ENCODE peak calls at places on chromosomes 6 and 20, in six cellular contexts. L is endothelial cell, W is nephron progenitor cell, O is progenitor cell of endocrine pancreas, Y is fibroblast of lung, A is uterus. F is an unnamed sample.

GRCh38 chr6:16912756-16913155 is 151.5 kb upstream of the ATXN1 start:
- DNase-seq in L (no peak), A (no peak), Y (no peak), O (no peak), W (no peak), F (no peak)

GRCh38 chr6:114024746-114025145 is 53.8 kb upstream of the HDAC2 start:
- DNase-seq in L (no peak), O (no peak), W (no peak), A (no peak), Y (peak), F (no peak)

GRCh38 chr20:45890077-45890996 is 671 bp downstream of the NEURL2 start:
- DNase-seq in A (peak), W (peak), O (peak), L (peak), Y (peak), F (no peak)

GRCh38 chr6:37137881-37138568 is 31.9 kb upstream of the PIM1 start:
- DNase-seq in L (peak), A (no peak), O (peak), W (peak), Y (peak), F (no peak)

GRCh38 chr6:110621061-110621460 is 144.6 kb upstream of the SLC22A16 start:
- DNase-seq in O (no peak), Y (no peak), L (no peak), A (no peak), W (no peak), F (no peak)

GRCh38 chr6:170063851-170064617 is 226.8 kb downstream of the DLL1 start:
- DNase-seq in Y (no peak), L (no peak), O (no peak), A (no peak), W (peak), F (no peak)

GRCh38 chr6:106339334-106340029 is 13.9 kb upstream of the ATG5 start:
- DNase-seq in Y (peak), L (peak), A (peak), W (peak), O (peak), F (peak)

GRCh38 chr20:1327827-1328679 is 886 bp downstream of the SDCBP2 start:
- DNase-seq in L (no peak), Y (no peak), A (peak), O (no peak), W (no peak), F (no peak)

GRCh38 chr6:36793913-36794703 is 45.1 kb downstream of the CPNE5 start:
- DNase-seq in A (peak), Y (no peak), W (peak), O (no peak), L (no peak), F (no peak)

GRCh38 chr6:154682633-154683125 is 50.5 kb upstream of the SCAF8 start:
- DNase-seq in O (no peak), L (no peak), Y (no peak), W (no peak), A (no peak), F (no peak)

GRCh38 chr20:44360221-44360620 is 4.7 kb downstream of the HNF4A start:
- DNase-seq in O (no peak), A (no peak), L (no peak), W (no peak), Y (no peak), F (no peak)

GRCh38 chr6:52552278-52552643 is 24.6 kb downstream of the TRAM2 start:
- DNase-seq in O (no peak), Y (no peak), W (no peak), L (no peak), A (no peak), F (no peak)

GRCh38 chr6:73704798-73705197 is 8.8 kb downstream of the CD109 start:
- DNase-seq in A (no peak), L (no peak), O (no peak), W (no peak), Y (no peak), F (no peak)

GRCh38 chr6:26075063-26075717 is 12.0 kb upstream of the HFE start:
- DNase-seq in W (no peak), O (no peak), A (no peak), Y (no peak), L (no peak), F (no peak)
- TF ChIP-seq CTCF in W (no peak), O (no peak), A (no peak), Y (no peak), L (no peak), F (no peak)

DNA sequence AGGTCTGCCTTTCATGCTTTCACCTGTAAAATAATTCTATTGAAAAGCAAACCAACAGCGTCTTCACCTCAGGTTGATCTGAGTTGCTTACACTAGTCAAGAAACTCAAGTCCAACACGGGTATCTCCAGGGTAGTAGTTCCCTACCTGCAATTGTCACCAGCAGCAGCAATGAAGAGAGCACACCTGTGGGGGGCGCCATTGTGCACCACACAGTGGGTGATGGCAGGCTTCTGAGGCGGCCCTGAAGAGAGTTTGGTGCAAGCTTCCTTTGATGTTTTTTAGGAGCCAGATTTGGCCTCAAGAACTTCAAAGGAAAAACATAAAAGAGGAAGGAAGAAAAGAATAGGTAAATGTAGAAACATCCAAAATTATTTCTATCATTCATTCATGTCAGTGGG is 45.1 kb downstream of the KIAA0319 start:
- DNase-seq in O (no peak), W (no peak), Y (no peak), L (no peak), A (no peak), F (no peak)
- TF ChIP-seq CTCF in O (no peak), W (no peak), Y (no peak), L (no peak), A (no peak), F (peak)

DNA sequence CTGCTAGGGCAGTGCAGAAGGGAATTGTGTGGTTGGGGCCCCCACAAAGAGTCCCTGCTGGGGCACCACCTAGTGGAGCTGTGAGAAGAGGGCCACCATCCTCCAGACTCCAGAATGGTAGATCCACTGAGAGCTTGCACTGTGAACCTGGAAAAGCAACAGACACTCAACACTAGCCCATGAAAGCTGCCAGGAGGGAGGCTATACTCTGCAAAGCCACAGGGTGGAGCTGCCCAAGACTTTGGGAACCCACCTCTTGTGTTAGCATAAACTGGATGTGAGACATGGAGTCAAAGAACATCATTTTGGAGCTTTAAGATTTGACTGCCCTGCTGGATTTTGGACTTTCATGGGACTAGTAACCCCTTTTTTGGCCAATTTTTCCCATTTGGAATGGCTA is 328.4 kb upstream of the KHDRBS2 start:
- DNase-seq in A (no peak), W (no peak), O (no peak), L (no peak), Y (no peak), F (no peak)
- TF ChIP-seq CTCF in A (no peak), W (no peak), O (no peak), L (no peak), Y (no peak), F (no peak)

DNA sequence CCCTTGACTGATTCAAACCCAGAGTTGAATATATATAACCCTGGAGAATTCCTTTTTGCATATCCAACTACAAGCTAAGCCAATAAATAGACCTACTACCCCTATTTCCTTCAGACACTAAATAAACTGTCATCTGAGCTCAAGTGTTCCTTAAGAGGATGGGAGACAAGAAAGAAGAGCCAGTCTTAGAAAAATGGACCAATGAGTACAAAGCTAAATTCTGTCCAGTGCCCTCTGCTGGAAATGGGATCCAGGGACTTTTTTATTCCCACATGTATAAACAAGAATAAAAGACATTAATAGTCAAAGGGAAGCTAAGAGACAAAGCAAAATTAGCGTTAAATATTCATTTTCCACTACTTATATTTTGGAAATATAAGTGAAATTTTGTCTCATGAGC is 4.8 kb downstream of the PPP1R10 start:
- DNase-seq in Y (peak), A (no peak), O (no peak), W (no peak), L (no peak), F (no peak)
- TF ChIP-seq CTCF in Y (peak), A (no peak), O (peak), W (no peak), L (peak), F (no peak)

GRCh38 chr20:58892126-58892931 is 39.8 kb downstream of the GNAS start:
- DNase-seq in O (peak), W (peak), L (peak), A (peak), Y (peak), F (peak)
- TF ChIP-seq CTCF in O (no peak), W (no peak), L (no peak), A (no peak), Y (no peak), F (no peak)

DNA sequence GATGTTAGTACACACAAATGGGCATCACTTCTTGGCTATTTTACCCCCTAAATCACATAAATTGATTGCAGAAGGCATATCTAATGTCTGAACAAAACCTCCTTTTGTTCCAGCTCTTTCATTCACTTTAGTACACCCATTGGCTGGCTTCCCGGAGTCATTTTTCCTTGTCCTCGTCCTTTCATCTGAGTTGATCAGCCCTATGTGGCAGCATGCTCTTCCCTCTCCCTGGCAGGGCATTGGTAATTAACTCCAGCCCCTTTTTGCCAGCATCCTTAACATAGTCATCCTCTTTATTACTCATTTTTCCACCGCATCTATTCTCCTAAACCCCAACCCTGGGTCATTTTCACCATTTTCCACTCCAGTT is 6.1 kb downstream of the ENPP3 start:
- DNase-seq in Y (no peak), A (no peak), O (no peak), L (no peak), W (no peak), F (peak)
- TF ChIP-seq CTCF in Y (no peak), A (no peak), O (no peak), L (no peak), W (no peak), F (no peak)

GRCh38 chr6:162198072-162198471 is 529.5 kb downstream of the PRKN start:
- DNase-seq in W (no peak), O (no peak), L (no peak), A (no peak), Y (no peak), F (no peak)

GRCh38 chr6:162200945-162201692 is 526.4 kb downstream of the PRKN start:
- DNase-seq in W (no peak), Y (no peak), O (no peak), A (no peak), L (no peak), F (no peak)

GRCh38 chr6:162195441-162195840 is 532.1 kb downstream of the PRKN start:
- DNase-seq in L (no peak), A (no peak), Y (no peak), O (no peak), W (no peak), F (no peak)

GRCh38 chr6:162200036-162200435 is 527.5 kb downstream of the PRKN start:
- DNase-seq in O (no peak), W (peak), A (no peak), L (no peak), Y (no peak), F (no peak)

GRCh38 chr6:162198925-162199324 is 528.6 kb downstream of the PRKN start:
- DNase-seq in O (no peak), W (no peak), A (no peak), Y (no peak), L (no peak), F (peak)
- TF ChIP-seq CTCF in O (no peak), W (no peak), A (no peak), Y (no peak), L (no peak), F (no peak)

DNA sequence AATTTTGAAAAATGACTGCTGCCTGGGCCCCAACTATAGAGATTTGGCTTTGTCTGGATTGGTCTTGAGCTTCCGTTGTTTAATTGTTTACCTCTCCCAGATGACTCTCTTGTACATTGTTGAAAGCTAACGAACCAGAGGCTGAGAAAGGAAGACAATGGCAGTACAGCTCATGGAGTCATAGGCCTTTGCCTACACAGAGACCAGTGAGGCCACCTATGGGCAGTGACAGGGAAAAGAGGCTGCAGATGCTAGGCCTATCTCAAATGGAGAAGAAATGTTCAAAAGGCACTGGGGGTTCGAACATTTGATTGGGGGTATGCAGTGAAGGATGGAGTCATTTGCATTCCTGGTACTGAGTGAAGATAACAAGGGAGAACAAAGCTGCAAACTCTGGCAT is 29.1 kb downstream of the OPN5 start:
- DNase-seq in O (no peak), W (no peak), Y (no peak), L (peak), A (no peak), F (no peak)
- TF ChIP-seq CTCF in O (no peak), W (no peak), Y (no peak), L (no peak), A (no peak), F (no peak)

GRCh38 chr6:117414770-117415169 is 11.0 kb downstream of the ROS1 start:
- DNase-seq in W (no peak), Y (no peak), O (no peak), L (no peak), A (no peak), F (no peak)

GRCh38 chr6:117423754-117424153 is 2.0 kb downstream of the ROS1 start:
- DNase-seq in L (no peak), Y (no peak), O (no peak), A (no peak), W (no peak), F (no peak)

GRCh38 chr6:117417851-117418250 is 7.9 kb downstream of the ROS1 start:
- DNase-seq in A (no peak), W (no peak), Y (no peak), O (no peak), L (no peak), F (no peak)

GRCh38 chr6:117418320-117418719 is 7.4 kb downstream of the ROS1 start:
- DNase-seq in O (no peak), Y (no peak), A (no peak), W (no peak), L (no peak), F (no peak)
- TF ChIP-seq CTCF in O (no peak), Y (no peak), A (no peak), W (no peak), L (no peak), F (no peak)

DNA sequence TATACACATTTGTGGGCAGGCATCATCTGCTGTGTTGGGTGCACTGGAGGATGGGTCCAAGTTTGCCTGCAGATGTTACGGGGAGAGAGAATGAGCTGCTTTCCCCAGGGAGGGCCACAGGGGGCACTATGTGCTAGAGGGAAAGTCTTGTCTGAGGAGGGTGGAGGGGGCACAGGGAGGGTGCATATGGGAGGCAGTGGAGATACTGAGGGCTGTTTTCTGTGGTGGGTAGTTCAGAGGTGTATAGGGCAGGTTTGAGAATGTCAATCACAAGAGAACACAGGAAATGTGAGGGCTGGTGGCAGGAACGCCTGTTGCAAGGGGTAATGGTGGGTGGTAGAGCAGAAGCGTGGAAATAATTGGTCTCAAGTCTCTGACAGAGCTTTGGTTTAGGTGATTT is 7.7 kb upstream of the PTPRA start:
- DNase-seq in O (no peak), L (no peak), W (no peak), Y (no peak), A (no peak), F (no peak)
- TF ChIP-seq CTCF in O (no peak), L (no peak), W (no peak), Y (peak), A (no peak), F (no peak)

F was measured in Calu3.